ENCODE peak calls at places on chromosomes 5 and 9, in four cellular contexts. U, P, C and D are unnamed samples.

GRCh38 chr5:21709766-21710165 is 1143.4 kb downstream of the CDH12 start:
- DNase-seq in U (no peak), C (no peak), P (no peak), D (no peak)

GRCh38 chr9:107131108-107131799 is 151.8 kb upstream of the RAD23B start:
- DNase-seq in U (no peak), P (no peak), C (no peak), D (no peak)

GRCh38 chr5:132011561-132012384 is at the start of gene ACSL6:
- DNase-seq in C (no peak), U (no peak), P (peak; percentile 80), D (no peak)

GRCh38 chr5:126851441-126852103 is 74.6 kb downstream of the LMNB1 start:
- DNase-seq in P (no peak), C (no peak), U (no peak), D (no peak)

GRCh38 chr5:65546141-65546540 is 16.8 kb downstream of the CENPK start:
- DNase-seq in C (no peak), P (no peak), U (no peak), D (no peak)

GRCh38 chr9:13083973-13084528 is 195.4 kb downstream of the MPDZ start:
- DNase-seq in C (no peak), U (no peak), P (no peak), D (no peak)

GRCh38 chr5:33824516-33825195 is 67.1 kb downstream of the ADAMTS12 start:
- DNase-seq in P (no peak), U (peak; percentile 87), C (no peak), D (peak; percentile 43)

GRCh38 chr5:172642926-172643325 is 1.9 kb downstream of the NEURL1B start:
- DNase-seq in P (no peak), U (no peak), C (no peak), D (no peak)

GRCh38 chr9:89149726-89150125 is 28.9 kb downstream of the SHC3 start:
- DNase-seq in P (no peak), U (no peak), C (no peak), D (no peak)

GRCh38 chr5:175842947-175843793 is 28.2 kb upstream of the CPLX2 start:
- DNase-seq in U (no peak), P (no peak), C (no peak), D (no peak)

GRCh38 chr9:4146293-4146692 is 153.6 kb downstream of the GLIS3 start:
- DNase-seq in C (no peak), U (no peak), P (no peak), D (no peak)

GRCh38 chr9:4144869-4145268 is 155.0 kb downstream of the GLIS3 start:
- DNase-seq in U (no peak), P (no peak), C (no peak), D (no peak)

GRCh38 chr9:4148215-4148561 is 151.7 kb downstream of the GLIS3 start:
- DNase-seq in C (no peak), U (no peak), P (no peak), D (no peak)

GRCh38 chr9:4145482-4145881 is 154.4 kb downstream of the GLIS3 start:
- DNase-seq in U (no peak), P (no peak), C (no peak), D (no peak)

DNA sequence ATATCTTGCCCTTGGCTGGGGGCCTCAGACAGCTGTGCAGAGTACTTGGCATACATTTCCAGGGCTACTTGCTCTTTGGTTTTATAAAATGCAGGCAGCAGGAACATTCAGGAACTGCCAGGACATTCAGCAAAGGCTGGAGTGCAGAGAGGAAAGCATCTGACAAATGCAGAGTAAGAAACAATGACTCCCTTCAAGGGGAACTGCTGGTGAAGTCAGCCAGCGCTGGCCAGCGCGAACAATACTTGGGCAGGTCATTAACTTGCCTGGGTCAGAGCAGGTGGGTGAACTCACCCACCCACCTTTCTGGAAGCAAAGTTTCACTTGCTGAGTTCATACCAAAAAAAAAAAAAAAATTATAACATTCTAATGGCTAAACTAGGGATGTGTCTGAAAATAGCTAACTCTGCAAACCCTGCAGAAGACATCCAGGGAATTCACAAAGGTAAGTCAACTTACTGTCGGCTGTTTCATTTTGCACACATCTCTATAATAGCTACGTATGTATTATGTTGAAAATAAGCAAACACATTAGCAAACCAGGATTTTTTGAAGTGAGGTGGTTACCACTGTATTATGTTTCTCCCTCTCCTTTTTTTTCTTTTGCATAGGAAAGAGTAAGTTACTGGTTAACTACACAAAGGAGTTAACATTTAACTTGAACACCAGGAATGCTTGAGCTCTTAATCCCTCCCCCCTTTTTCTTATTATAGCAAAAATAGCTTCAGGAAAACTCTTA is 152.2 kb downstream of the GLIS3 start:
- DNase-seq in U (no peak), P (no peak), C (no peak), D (no peak)
- TF ChIP-seq SPI1 in U (no peak), P (no peak), C (no peak), D (no peak)

GRCh38 chr9:112127281-112127680 is 47.8 kb downstream of the SUSD1 start:
- DNase-seq in U (no peak), C (no peak), P (no peak), D (no peak)
- TF ChIP-seq SPI1 in U (no peak), C (no peak), P (no peak), D (no peak)

DNA sequence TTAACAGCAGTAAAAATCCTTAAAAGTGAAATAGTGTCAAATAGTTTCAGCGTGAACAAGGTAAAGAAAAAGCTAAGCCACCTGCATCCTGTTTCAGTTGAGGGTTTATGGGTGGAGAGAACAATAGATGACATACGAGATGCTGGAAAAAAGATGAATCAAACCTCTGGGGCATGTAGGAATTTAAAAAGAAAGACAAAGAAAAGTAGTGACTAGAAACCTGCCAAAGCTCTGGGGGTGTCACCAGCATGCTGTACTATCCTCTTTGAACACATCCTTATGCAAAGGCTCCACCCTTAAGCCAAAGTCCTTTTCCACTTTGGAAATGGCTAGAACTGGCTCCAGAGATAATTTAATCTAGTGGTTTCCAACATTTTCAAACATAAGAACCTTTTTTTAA is 22.2 kb downstream of the SCAI start:
- DNase-seq in C (no peak), U (no peak), P (no peak), D (no peak)
- TF ChIP-seq SPI1 in C (no peak), U (no peak), P (no peak), D (no peak)

GRCh38 chr5:71714911-71715310 is 4.2 kb upstream of the CARTPT start:
- DNase-seq in U (no peak), P (no peak), C (no peak), D (no peak)

GRCh38 chr5:71719092-71719964 is at the start of gene CARTPT:
- DNase-seq in U (no peak), C (no peak), P (no peak), D (no peak)
- TF ChIP-seq SPI1 in U (no peak), C (no peak), P (no peak), D (no peak)

GRCh38 chr5:138686668-138687067 is 66.6 kb upstream of the CTNNA1 start:
- DNase-seq in P (no peak), C (no peak), U (no peak), D (no peak)

GRCh38 chr5:138685052-138685755 is 68.0 kb upstream of the CTNNA1 start:
- DNase-seq in P (no peak), U (no peak), C (no peak), D (no peak)
- TF ChIP-seq SPI1 in P (no peak), U (no peak), C (no peak), D (no peak)

DNA sequence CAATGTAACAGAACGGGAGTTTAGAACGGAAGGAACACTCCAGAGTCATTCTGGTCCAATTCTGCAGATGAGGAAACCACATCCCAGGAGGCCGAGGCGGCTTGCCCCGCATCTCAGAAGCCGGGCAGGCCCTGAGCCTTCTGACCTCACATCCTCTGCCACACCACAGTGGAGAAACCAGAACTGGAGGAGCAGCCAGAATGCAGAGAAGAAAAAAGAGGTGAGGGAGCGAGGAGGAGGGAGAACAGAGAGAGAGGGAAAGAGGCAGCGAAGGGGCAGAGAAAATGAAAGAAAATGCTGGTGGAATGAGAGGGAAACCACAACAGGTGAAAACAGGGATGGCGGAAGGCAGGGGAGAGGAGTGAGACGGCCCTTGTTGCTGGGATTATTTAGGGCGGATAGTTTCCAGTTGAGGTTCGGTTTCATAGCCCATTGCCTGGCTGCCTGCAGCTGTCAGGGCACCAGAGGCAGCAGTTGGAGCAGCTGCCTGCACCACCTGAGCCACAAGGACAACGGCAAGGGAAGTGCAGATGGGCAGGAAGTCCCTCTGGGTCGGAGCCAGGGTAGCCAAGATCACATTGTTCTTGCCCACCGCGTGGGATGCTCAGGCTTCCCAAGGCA is at the start of gene HMHB1:
- DNase-seq in C (no peak), U (no peak), P (no peak), D (no peak)
- TF ChIP-seq SPI1 in C (peak; percentile 36), U (no peak), P (no peak), D (no peak)

GRCh38 chr9:2493106-2493505 is 128.5 kb upstream of the VLDLR start:
- DNase-seq in P (no peak), C (no peak), U (peak; percentile 75), D (no peak)
- TF ChIP-seq SPI1 in P (no peak), C (no peak), U (peak; percentile 45), D (no peak)

GRCh38 chr5:35921930-35922329 is 16.5 kb downstream of the CAPSL start:
- DNase-seq in C (no peak), P (no peak), U (no peak), D (no peak)

GRCh38 chr5:35922468-35922867 is 16.0 kb downstream of the CAPSL start:
- DNase-seq in P (no peak), C (no peak), U (no peak), D (no peak)

GRCh38 chr5:35924950-35925722 is 13.3 kb downstream of the CAPSL start:
- DNase-seq in C (peak; percentile 34), P (peak; percentile 36), U (peak; percentile 83), D (no peak)

GRCh38 chr5:35926389-35927051 is 11.9 kb downstream of the CAPSL start:
- DNase-seq in P (peak; percentile 79), C (peak; percentile 25), U (peak; percentile 59), D (no peak)

DNA sequence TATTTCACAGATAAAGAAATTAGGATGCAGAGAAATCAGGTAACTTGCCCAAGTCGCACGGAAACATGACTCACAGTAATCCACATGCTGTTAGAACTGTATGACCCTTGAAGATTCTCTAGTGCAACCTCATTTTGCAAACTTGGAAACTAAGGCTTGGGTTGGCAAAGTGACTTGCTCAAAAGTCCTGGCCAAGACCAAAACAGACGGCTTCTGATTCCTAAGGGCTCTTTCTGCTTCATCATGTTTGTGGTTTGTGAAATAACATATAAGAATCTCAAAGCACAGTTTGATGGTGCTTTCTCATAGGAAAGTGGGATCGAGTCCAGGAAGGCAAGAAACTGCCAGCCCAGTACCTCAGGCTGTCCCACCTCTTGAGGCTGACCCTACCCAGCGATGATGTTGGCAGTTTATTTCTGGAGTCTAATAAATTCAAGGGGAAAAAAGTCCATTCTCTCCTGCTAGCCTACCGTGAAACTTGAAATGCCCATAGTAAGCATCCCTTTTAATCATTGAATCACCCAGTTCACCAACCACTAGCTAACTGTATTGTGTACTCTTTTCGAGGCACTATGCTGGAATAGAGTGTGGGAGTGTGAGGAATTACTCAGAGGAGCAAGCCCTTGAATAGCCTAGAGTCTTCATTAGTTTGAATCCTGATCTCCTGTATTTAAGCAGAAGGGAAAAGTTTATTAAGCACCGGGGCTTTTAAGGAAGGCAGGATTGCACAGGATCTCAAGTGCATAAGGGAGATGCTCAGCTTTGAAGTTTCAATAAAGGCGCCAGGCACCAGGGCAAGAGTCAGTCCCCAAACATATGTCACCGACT is 14.1 kb downstream of the CAPSL start:
- DNase-seq in P (no peak), U (no peak), C (no peak), D (no peak)
- TF ChIP-seq SPI1 in P (no peak), U (no peak), C (no peak), D (no peak)